ENCODE peak calls at places on chromosomes 4 and X, in four cellular contexts. H is stimulated activated CD8-positive, alpha-beta memory T cell treated with anti-CD3 and anti-CD28 coated beads, Interleukin-7, amount 100 ng/mL, for 1 hour; B is GM12878; S is tibial nerve. V is an unnamed sample.

GRCh38 chr4:170091069-170091696 is 1.4 kb upstream of the AADAT start:
- DNase-seq in H (no peak), B (no peak), S (no peak), V (no peak)

GRCh38 chrX:53077207-53078197 is 4.7 kb upstream of the TSPYL2 start:
- DNase-seq in H (no peak), B (no peak), S (no peak), V (no peak)

GRCh38 chr4:24856586-24856985 is 56.3 kb downstream of the CCDC149 start:
- DNase-seq in H (no peak), B (peak; percentile 64), S (no peak), V (no peak)

GRCh38 chrX:40006025-40007017 is 91.4 kb downstream of the BCOR start:
- DNase-seq in H (no peak), B (no peak), S (no peak), V (no peak)

GRCh38 chr4:7981738-7982394 is 42.2 kb upstream of the AFAP1 start:
- DNase-seq in H (no peak), B (no peak), S (no peak), V (no peak)

GRCh38 chr4:70678383-70678999 is 9.8 kb upstream of the UTP3 start:
- DNase-seq in H (no peak), B (peak; percentile 63), S (no peak), V (no peak)

GRCh38 chrX:46554942-46555341 is 9.7 kb upstream of the ZNF674 start:
- DNase-seq in H (no peak), B (no peak), S (no peak), V (no peak)

GRCh38 chrX:101957174-101957573 is 25.3 kb upstream of the ZMAT1 start:
- DNase-seq in H (no peak), B (no peak), S (no peak), V (no peak)

GRCh38 chrX:77505227-77505626 is 58.0 kb downstream of the FGF16 start:
- DNase-seq in H (no peak), B (no peak), S (no peak), V (no peak)